ENCODE peak calls at places on chromosomes 11 and 22, in six cellular contexts. U is uterus, B is sigmoid colon, G is astrocyte of the spinal cord, Y is psoas muscle, P is OCI-LY7. E is an unnamed sample.

GRCh38 chr11:7651140-7651551 is 22.2 kb downstream of the CYB5R2 start:
- DNase-seq in U (no peak), B (no peak), G (no peak), Y (no peak), P (no peak), E (no peak)

GRCh38 chr11:7551571-7551970 is 37.8 kb downstream of the PPFIBP2 start:
- DNase-seq in U (no peak), B (no peak), G (no peak), Y (no peak), P (no peak), E (no peak)

GRCh38 chr11:60919320-60919719 is 4.9 kb upstream of the TMEM132A start:
- DNase-seq in U (no peak), B (no peak), G (no peak), Y (no peak), P (no peak), E (no peak)

GRCh38 chr22:36374603-36375024 is 13.2 kb downstream of the MYH9 start:
- DNase-seq in U (peak), B (no peak), G (peak), Y (peak), P (no peak), E (no peak)

GRCh38 chr11:32136654-32137053 is 45.8 kb downstream of the RCN1 start:
- DNase-seq in U (no peak), B (no peak), G (no peak), Y (no peak), P (no peak), E (no peak)

GRCh38 chr11:63017306-63017974 is 1.8 kb upstream of the SLC22A8 start:
- DNase-seq in U (no peak), B (peak), G (no peak), Y (no peak), P (no peak), E (no peak)

GRCh38 chr11:83511646-83512045 is 225.5 kb upstream of the CCDC90B start:
- DNase-seq in U (no peak), B (no peak), G (no peak), Y (no peak), P (no peak), E (no peak)

GRCh38 chr22:43881091-43882061 is 10.4 kb downstream of the PNPLA5 start:
- DNase-seq in U (no peak), B (peak), G (no peak), Y (no peak), P (no peak), E (no peak)

GRCh38 chr11:961921-962320 is 36.3 kb downstream of the AP2A2 start:
- DNase-seq in U (no peak), B (no peak), G (no peak), Y (no peak), P (no peak), E (no peak)

GRCh38 chr11:7490054-7490453 is 4.7 kb downstream of the OLFML1 start:
- DNase-seq in U (peak), B (no peak), G (peak), Y (no peak), P (no peak), E (no peak)

GRCh38 chr22:43885319-43885671 is 6.5 kb downstream of the PNPLA5 start:
- DNase-seq in U (no peak), B (peak), G (no peak), Y (no peak), P (no peak), E (no peak)

GRCh38 chr22:20494978-20495860 is at the start of gene KLHL22:
- DNase-seq in U (peak), B (peak), G (peak), Y (no peak), P (peak), E (no peak)

GRCh38 chr22:24059121-24059520 is 48.0 kb downstream of the CABIN1 start:
- DNase-seq in U (no peak), B (no peak), G (peak), Y (no peak), P (no peak), E (no peak)

GRCh38 chr22:49972163-49973017 is 11.8 kb downstream of the PIM3 start:
- DNase-seq in U (peak), B (peak), G (no peak), Y (peak), P (no peak), E (no peak)

GRCh38 chr11:77776455-77776854 is 44.1 kb downstream of the RSF1 start:
- DNase-seq in U (no peak), B (no peak), G (peak), Y (no peak), P (peak), E (no peak)

GRCh38 chr11:64359712-64360402 is 895 bp downstream of the RPS6KA4 start:
- DNase-seq in U (no peak), B (no peak), G (no peak), Y (no peak), P (peak), E (no peak)

GRCh38 chr11:8899119-8899753 is 11.8 kb upstream of the AKIP1 start:
- DNase-seq in U (no peak), B (no peak), G (no peak), Y (no peak), P (no peak), E (no peak)

GRCh38 chr11:122696662-122697061 is 41.1 kb downstream of the UBASH3B start:
- DNase-seq in U (no peak), B (no peak), G (no peak), Y (no peak), P (peak), E (no peak)

GRCh38 chr11:41189711-41190477 is 269.6 kb downstream of the LRRC4C start:
- DNase-seq in U (no peak), B (no peak), G (no peak), Y (no peak), P (no peak), E (no peak)

GRCh38 chr11:119222308-119222707 is 16.2 kb downstream of the CBL start:
- DNase-seq in U (no peak), B (no peak), G (peak), Y (no peak), P (no peak), E (no peak)

GRCh38 chr11:1218256-1218787 is 4.5 kb upstream of the MUC5B start:
- DNase-seq in U (no peak), B (peak), G (no peak), Y (peak), P (no peak), E (no peak)

GRCh38 chr11:112864715-112865114 is 96.5 kb upstream of the NCAM1 start:
- DNase-seq in U (no peak), B (no peak), G (no peak), Y (no peak), P (no peak), E (no peak)

GRCh38 chr22:43216738-43217137 is 29.8 kb upstream of the TTLL12 start:
- DNase-seq in U (no peak), B (no peak), G (no peak), Y (no peak), P (peak), E (no peak)

GRCh38 chr11:35927730-35928129 is 16.1 kb upstream of the LDLRAD3 start:
- DNase-seq in U (peak), B (peak), G (no peak), Y (peak), P (no peak), E (peak)

GRCh38 chr11:57476223-57476882 is 16.0 kb downstream of the RTN4RL2 start:
- DNase-seq in U (no peak), B (no peak), G (no peak), Y (peak), P (no peak), E (no peak)

GRCh38 chr11:103994111-103994510 is 42.3 kb upstream of the DDI1 start:
- DNase-seq in U (no peak), B (no peak), G (no peak), Y (no peak), P (no peak), E (no peak)

GRCh38 chr11:102254047-102254446 is 63.2 kb upstream of the BIRC3 start:
- DNase-seq in U (no peak), B (no peak), G (no peak), Y (no peak), P (peak), E (no peak)

GRCh38 chr11:100857236-100858005 is 170.3 kb downstream of the ARHGAP42 start:
- DNase-seq in U (no peak), B (no peak), G (no peak), Y (no peak), P (no peak), E (no peak)

GRCh38 chr22:26555478-26555877 is 34.5 kb downstream of the TPST2 start:
- DNase-seq in U (no peak), B (no peak), G (no peak), Y (no peak), P (no peak), E (no peak)

GRCh38 chr22:28115426-28115825 is 196.4 kb upstream of the PITPNB start:
- DNase-seq in U (no peak), B (no peak), G (no peak), Y (no peak), P (no peak), E (no peak)

GRCh38 chr11:125931116-125931515 is 14.7 kb upstream of the VSIG10L2 start:
- DNase-seq in U (no peak), B (no peak), G (no peak), Y (no peak), P (no peak), E (no peak)

GRCh38 chr11:43988040-43988793 is 45.8 kb downstream of the C11orf96 start:
- DNase-seq in U (peak), B (no peak), G (peak), Y (no peak), P (no peak), E (no peak)

GRCh38 chr22:32475428-32476010 is 908 bp downstream of the FBXO7 start:
- DNase-seq in U (peak), B (peak), G (peak), Y (no peak), P (no peak), E (no peak)

GRCh38 chr11:126355926-126356897 is 726 bp downstream of the ST3GAL4 start:
- DNase-seq in U (no peak), B (peak), G (no peak), Y (peak), P (peak), E (no peak)

GRCh38 chr11:122277553-122277952 is 161.5 kb upstream of the BLID start:
- DNase-seq in U (no peak), B (no peak), G (no peak), Y (no peak), P (no peak), E (no peak)

GRCh38 chr22:17945851-17946690 is 78.3 kb downstream of the MICAL3 start:
- DNase-seq in U (no peak), B (peak), G (no peak), Y (no peak), P (peak), E (no peak)

GRCh38 chr11:68438658-68439259 is 21.8 kb upstream of the PPP6R3 start:
- DNase-seq in U (no peak), B (no peak), G (no peak), Y (no peak), P (peak), E (no peak)

GRCh38 chr11:73156686-73157085 is 14.6 kb upstream of the FCHSD2 start:
- DNase-seq in U (no peak), B (no peak), G (no peak), Y (no peak), P (no peak), E (no peak)

GRCh38 chr11:119940401-119940976 is 197.4 kb downstream of the TRIM29 start:
- DNase-seq in U (no peak), B (no peak), G (no peak), Y (no peak), P (no peak), E (no peak)

GRCh38 chr11:41784513-41785335 is 325.3 kb upstream of the LRRC4C start:
- DNase-seq in U (no peak), B (no peak), G (peak), Y (no peak), P (no peak), E (no peak)

DNA sequence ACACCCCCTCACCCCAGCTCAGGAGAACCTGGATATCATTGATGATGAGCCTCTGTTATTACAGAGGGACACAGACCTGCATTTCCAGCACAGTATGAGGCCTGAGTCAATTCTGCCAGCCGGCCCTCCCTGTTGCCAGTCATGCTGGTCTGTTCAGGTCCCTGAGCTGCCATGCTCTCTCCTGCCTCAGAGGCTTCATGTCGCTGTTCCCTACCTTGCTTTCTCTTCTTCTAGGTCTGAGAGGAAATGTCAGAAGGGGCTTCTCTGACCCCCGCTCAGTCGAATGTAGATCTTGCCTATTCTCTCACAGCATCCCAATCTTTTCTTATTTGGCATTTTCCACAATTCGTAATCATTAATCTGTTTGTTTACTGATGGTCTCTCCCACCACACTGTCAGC is 21.8 kb upstream of the ABCC8 start:
- DNase-seq in U (no peak), B (no peak), G (no peak), Y (no peak), P (no peak), E (no peak)
- TF ChIP-seq CTCF in U (no peak), B (no peak), G (peak), Y (peak), P (no peak), E (no peak)

GRCh38 chr11:67050139-67050538 is 6.5 kb upstream of the RHOD start:
- DNase-seq in U (no peak), B (no peak), G (no peak), Y (no peak), P (no peak), E (no peak)
- TF ChIP-seq CTCF in U (no peak), B (no peak), G (no peak), Y (no peak), P (no peak), E (no peak)

GRCh38 chr11:12083380-12083779 is 27.0 kb upstream of the MICAL2 start:
- DNase-seq in U (no peak), B (no peak), G (no peak), Y (no peak), P (no peak), E (no peak)
- TF ChIP-seq CTCF in U (no peak), B (no peak), G (no peak), Y (no peak), P (peak), E (no peak)

GRCh38 chr11:129787518-129787917 is 28.1 kb upstream of the TMEM45B start:
- DNase-seq in U (no peak), B (no peak), G (no peak), Y (no peak), P (no peak), E (no peak)

GRCh38 chr11:129791515-129791914 is 24.1 kb upstream of the TMEM45B start:
- DNase-seq in U (no peak), B (no peak), G (no peak), Y (no peak), P (no peak), E (no peak)

GRCh38 chr11:129788278-129788677 is 27.4 kb upstream of the TMEM45B start:
- DNase-seq in U (no peak), B (no peak), G (no peak), Y (no peak), P (no peak), E (no peak)

GRCh38 chr11:129790131-129790530 is 25.5 kb upstream of the TMEM45B start:
- DNase-seq in U (no peak), B (no peak), G (no peak), Y (no peak), P (no peak), E (no peak)

DNA sequence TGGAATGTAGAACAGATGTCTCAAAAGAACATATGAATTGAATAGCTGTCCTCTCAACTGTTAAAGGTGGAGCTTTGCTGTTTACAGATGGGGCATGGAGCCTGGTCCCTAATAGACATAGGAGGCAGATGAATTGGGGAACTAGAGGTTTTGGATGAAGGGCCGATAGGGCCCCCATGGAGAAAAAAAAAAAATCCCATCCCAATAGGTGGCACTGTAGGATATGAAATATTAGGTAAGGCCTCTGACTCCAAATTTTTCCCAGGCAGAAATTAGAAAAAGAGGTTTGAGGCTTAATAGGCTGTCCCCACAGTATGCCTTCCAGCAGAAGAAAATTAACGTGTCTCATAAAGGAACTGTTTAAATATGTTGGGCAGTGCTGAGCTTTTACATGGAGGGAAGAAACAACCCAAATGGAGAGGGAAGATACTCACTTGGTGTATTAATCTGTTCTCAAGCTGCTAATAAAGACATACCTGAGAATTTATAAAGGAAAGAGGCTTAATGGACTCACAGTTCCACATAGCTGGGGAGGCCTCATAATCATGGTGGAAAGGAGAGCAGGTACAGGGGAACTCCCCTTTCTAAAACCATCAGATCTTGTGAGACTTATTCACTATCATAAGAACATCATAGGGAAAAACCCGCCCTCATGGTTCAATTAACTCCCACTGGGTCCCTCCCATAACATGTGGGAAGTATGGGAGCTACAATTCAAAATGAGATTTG is 30.1 kb upstream of the TMEM45B start:
- DNase-seq in U (no peak), B (no peak), G (no peak), Y (no peak), P (peak), E (no peak)
- TF ChIP-seq CTCF in U (no peak), B (no peak), G (peak), Y (no peak), P (peak), E (peak)

GRCh38 chr11:70944636-70945035 is 307.7 kb downstream of the SHANK2 start:
- DNase-seq in U (no peak), B (no peak), G (no peak), Y (no peak), P (no peak), E (no peak)
- TF ChIP-seq CTCF in U (no peak), B (no peak), G (no peak), Y (no peak), P (peak), E (no peak)

GRCh38 chr11:22405377-22405776 is 67.2 kb downstream of the SLC17A6 start:
- DNase-seq in U (no peak), B (no peak), G (no peak), Y (no peak), P (no peak), E (no peak)
- TF ChIP-seq CTCF in U (no peak), B (no peak), G (no peak), Y (no peak), P (no peak), E (no peak)

E was measured in esophagus squamous epithelium.